ENCODE peak calls at places on chromosome 14, in seven cellular contexts. U is HFF-Myc; W is MM.1S; J is A549; Z is breast epithelium; D is MCF 10A; O is CD4-positive, alpha-beta T cell. R is an unnamed sample.

GRCh38 chr14:81655423-81656314 is 122.0 kb upstream of the SEL1L start:
- DNase-seq in U (no peak), W (no peak), J (no peak), Z (no peak), D (peak; percentile 5), O (no peak), R (no peak)

GRCh38 chr14:99726538-99727095 is 42.5 kb downstream of the CYP46A1 start:
- DNase-seq in U (no peak), W (no peak), J (no peak), Z (no peak), D (no peak), O (no peak), R (no peak)

GRCh38 chr14:20610002-20610765 is 19.0 kb upstream of the RNASE12 start:
- DNase-seq in U (peak; percentile 67), W (peak; percentile 41), J (peak; percentile 85), Z (peak; percentile 72), D (peak; percentile 73), O (peak; percentile 49), R (no peak)

GRCh38 chr14:39310071-39310470 is 76.4 kb downstream of the MIA2 start:
- DNase-seq in U (no peak), W (no peak), J (no peak), Z (no peak), D (no peak), O (no peak), R (no peak)

GRCh38 chr14:57390806-57391562 is 598 bp downstream of the NAA30 start:
- DNase-seq in U (no peak), W (peak; percentile 11), J (peak; percentile 14), Z (no peak), D (peak; percentile 38), O (peak; percentile 8), R (no peak)

GRCh38 chr14:78245238-78245637 is 75.1 kb downstream of the NRXN3 start:
- DNase-seq in U (no peak), W (no peak), J (no peak), Z (no peak), D (no peak), O (no peak), R (no peak)

GRCh38 chr14:103128631-103129300 is 5.5 kb downstream of the TNFAIP2 start:
- DNase-seq in U (no peak), W (no peak), J (no peak), Z (no peak), D (peak; percentile 85), O (no peak), R (no peak)

GRCh38 chr14:74491952-74492351 is 1.2 kb downstream of the NPC2 start:
- DNase-seq in U (no peak), W (peak; percentile 59), J (peak; percentile 50), Z (no peak), D (peak; percentile 64), O (no peak), R (no peak)

GRCh38 chr14:95392841-95393240 is 73.1 kb upstream of the CLMN start:
- DNase-seq in U (no peak), W (no peak), J (no peak), Z (no peak), D (no peak), O (no peak), R (no peak)

GRCh38 chr14:55450124-55450523 is 9.7 kb upstream of the TBPL2 start:
- DNase-seq in U (no peak), W (no peak), J (no peak), Z (no peak), D (no peak), O (no peak), R (peak; percentile 21)

GRCh38 chr14:65834051-65834450 is 421.5 kb downstream of the FUT8 start:
- DNase-seq in U (no peak), W (no peak), J (no peak), Z (no peak), D (no peak), O (no peak), R (no peak)

GRCh38 chr14:65835501-65835900 is 423.0 kb downstream of the FUT8 start:
- DNase-seq in U (no peak), W (no peak), J (no peak), Z (no peak), D (no peak), O (no peak), R (no peak)

GRCh38 chr14:65833256-65833880 is 420.8 kb downstream of the FUT8 start:
- DNase-seq in U (no peak), W (no peak), J (no peak), Z (no peak), D (no peak), O (no peak), R (no peak)

GRCh38 chr14:65834812-65835211 is 422.3 kb downstream of the FUT8 start:
- DNase-seq in U (no peak), W (no peak), J (no peak), Z (no peak), D (no peak), O (no peak), R (no peak)

DNA sequence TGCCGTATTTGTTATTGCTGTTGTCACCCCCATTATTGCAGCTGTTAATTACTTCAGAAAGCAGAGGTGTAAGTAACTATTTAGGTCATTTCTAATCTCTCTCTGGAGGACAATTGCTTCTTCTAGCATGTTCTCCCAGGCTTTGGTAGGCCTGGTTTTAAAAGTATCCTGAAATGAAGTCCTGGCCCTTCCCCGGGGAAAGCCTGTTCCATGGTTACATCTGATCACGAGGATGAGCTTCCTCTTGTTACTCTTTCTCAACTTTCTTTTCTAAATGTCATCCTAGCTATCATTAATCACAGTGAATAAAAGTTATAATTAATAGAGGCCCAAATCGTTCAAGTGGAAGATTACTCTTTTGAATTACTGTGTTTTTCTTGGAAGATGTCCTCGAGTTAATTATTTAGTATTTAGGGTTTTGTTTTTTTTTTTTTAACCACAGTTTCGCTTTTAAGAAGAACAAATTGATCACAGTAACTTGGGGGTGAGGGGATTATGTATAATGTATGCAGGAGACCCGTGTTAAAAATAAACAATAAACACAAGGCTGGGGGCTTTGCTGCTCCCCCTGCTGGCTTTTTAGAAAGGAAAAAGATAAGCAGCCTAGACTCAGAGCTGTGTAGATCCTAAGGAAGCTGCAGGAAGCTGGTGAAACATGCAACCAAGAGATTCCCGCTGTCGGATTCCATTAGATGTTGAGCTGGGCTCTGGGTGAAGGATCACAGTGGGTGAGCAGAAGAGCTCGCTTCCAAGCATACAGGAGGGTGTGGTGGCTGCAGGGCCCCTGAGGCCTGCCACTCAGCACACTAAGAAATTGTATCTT is 420.1 kb downstream of the FUT8 start:
- DNase-seq in U (no peak), W (no peak), J (peak; percentile 24), Z (no peak), D (no peak), O (no peak), R (no peak)
- TF ChIP-seq CTCF in U (peak; percentile 24), W (peak; percentile 6), J (peak; percentile 47), Z (no peak), D (peak; percentile 9), O (no peak), R (no peak)

DNA sequence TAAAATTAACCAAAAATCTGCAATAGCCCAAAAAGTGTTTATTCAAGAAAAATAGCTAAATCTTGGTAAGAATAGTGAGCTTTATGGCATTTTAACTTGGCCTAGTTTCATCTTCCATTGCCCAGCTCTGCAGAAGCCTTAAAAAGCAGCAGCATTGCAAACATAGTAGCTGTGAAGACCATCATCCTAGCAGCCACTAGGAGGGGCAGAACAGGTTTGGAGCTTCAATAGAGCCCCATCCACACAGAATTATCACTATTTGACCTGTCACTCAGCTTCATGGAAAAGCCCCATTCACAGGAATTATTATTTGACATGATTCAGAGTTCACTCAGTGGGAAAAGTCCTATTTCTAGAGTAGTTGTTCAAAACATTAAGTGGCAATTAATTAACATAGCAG is 7.3 kb downstream of the CLEC14A start:
- DNase-seq in U (no peak), W (no peak), J (no peak), Z (no peak), D (peak; percentile 11), O (no peak), R (no peak)
- TF ChIP-seq CTCF in U (peak; percentile 39), W (no peak), J (no peak), Z (no peak), D (no peak), O (no peak), R (no peak)

GRCh38 chr14:104686624-104687517 is 2.5 kb upstream of the INF2 start:
- DNase-seq in U (no peak), W (no peak), J (no peak), Z (no peak), D (no peak), O (no peak), R (no peak)
- TF ChIP-seq CTCF in U (no peak), W (no peak), J (no peak), Z (no peak), D (no peak), O (no peak), R (no peak)

GRCh38 chr14:96847451-96847850 is 50.3 kb downstream of the VRK1 start:
- DNase-seq in U (no peak), W (no peak), J (no peak), Z (no peak), D (no peak), O (no peak), R (no peak)
- TF ChIP-seq CTCF in U (no peak), W (no peak), J (no peak), Z (no peak), D (no peak), O (no peak), R (no peak)

R was measured in esophagus muscularis mucosa.